ENCODE peak calls at places on chromosomes 4 and X, in eight cellular contexts. One of them, this sample, is unnamed.

GRCh38 chr4:139142097-139142496 is 34.9 kb downstream of the ELF2 start:
- DNase-seq in transverse colon: no peak
- DNase-seq in GM12891: no peak
- DNase-seq in HepG2: no peak
- DNase-seq in heart left ventricle: no peak
- DNase-seq in stomach: no peak
- DNase-seq in Peyer's patch: no peak
- DNase-seq in H54: no peak
- DNase-seq in this sample: no peak

GRCh38 chr4:151866266-151866918 is 105.6 kb upstream of the GATB start:
- DNase-seq in H54: no peak
- DNase-seq in GM12891: no peak
- DNase-seq in heart left ventricle: no peak
- DNase-seq in stomach: no peak
- DNase-seq in Peyer's patch: no peak
- DNase-seq in HepG2: no peak
- DNase-seq in transverse colon: no peak
- DNase-seq in this sample: peak; percentile 54

GRCh38 chrX:78111140-78111931 is 7.3 kb downstream of the PGK1 start:
- DNase-seq in stomach: no peak
- DNase-seq in Peyer's patch: no peak
- DNase-seq in H54: no peak
- DNase-seq in HepG2: peak; percentile 30
- DNase-seq in transverse colon: peak; percentile 16
- DNase-seq in heart left ventricle: no peak
- DNase-seq in GM12891: no peak
- DNase-seq in this sample: no peak

GRCh38 chr4:152431287-152431686 is 104.6 kb downstream of the FBXW7 start:
- DNase-seq in transverse colon: no peak
- DNase-seq in H54: no peak
- DNase-seq in GM12891: no peak
- DNase-seq in heart left ventricle: no peak
- DNase-seq in stomach: no peak
- DNase-seq in Peyer's patch: no peak
- DNase-seq in HepG2: peak; percentile 40
- DNase-seq in this sample: no peak

GRCh38 chrX:53018627-53019026 is 30.0 kb upstream of the GPR173 start:
- DNase-seq in H54: no peak
- DNase-seq in Peyer's patch: no peak
- DNase-seq in HepG2: peak; percentile 3
- DNase-seq in GM12891: no peak
- DNase-seq in heart left ventricle: no peak
- DNase-seq in stomach: no peak
- DNase-seq in transverse colon: no peak
- DNase-seq in this sample: no peak

GRCh38 chr4:26008737-26009136 is 94.7 kb downstream of the SMIM20 start:
- DNase-seq in Peyer's patch: no peak
- DNase-seq in transverse colon: no peak
- DNase-seq in HepG2: no peak
- DNase-seq in heart left ventricle: no peak
- DNase-seq in GM12891: no peak
- DNase-seq in H54: no peak
- DNase-seq in stomach: no peak
- DNase-seq in this sample: no peak

GRCh38 chr4:110815950-110816349 is 193.1 kb upstream of the PITX2 start:
- DNase-seq in stomach: no peak
- DNase-seq in GM12891: no peak
- DNase-seq in heart left ventricle: no peak
- DNase-seq in transverse colon: no peak
- DNase-seq in HepG2: no peak
- DNase-seq in Peyer's patch: no peak
- DNase-seq in H54: no peak
- DNase-seq in this sample: no peak

GRCh38 chr4:121706595-121707021 is 9.8 kb upstream of the ANXA5 start:
- DNase-seq in H54: no peak
- DNase-seq in transverse colon: no peak
- DNase-seq in heart left ventricle: no peak
- DNase-seq in GM12891: no peak
- DNase-seq in Peyer's patch: no peak
- DNase-seq in stomach: no peak
- DNase-seq in HepG2: no peak
- DNase-seq in this sample: peak; percentile 76

GRCh38 chr4:98110214-98110613 is 33.1 kb downstream of the STPG2 start:
- DNase-seq in heart left ventricle: no peak
- DNase-seq in H54: no peak
- DNase-seq in Peyer's patch: no peak
- DNase-seq in transverse colon: no peak
- DNase-seq in stomach: no peak
- DNase-seq in GM12891: no peak
- DNase-seq in HepG2: no peak
- DNase-seq in this sample: no peak

GRCh38 chr4:173330590-173330989 is 3.6 kb downstream of the HMGB2 start:
- DNase-seq in GM12891: no peak
- DNase-seq in H54: no peak
- DNase-seq in HepG2: no peak
- DNase-seq in Peyer's patch: no peak
- DNase-seq in transverse colon: no peak
- DNase-seq in heart left ventricle: no peak
- DNase-seq in stomach: no peak
- DNase-seq in this sample: no peak

GRCh38 chrX:71118032-71118984 is at the start of gene MED12:
- DNase-seq in GM12891: peak; percentile 68
- DNase-seq in HepG2: peak; percentile 47
- DNase-seq in Peyer's patch: peak; percentile 81
- DNase-seq in H54: peak; percentile 59
- DNase-seq in heart left ventricle: peak; percentile 88
- DNase-seq in transverse colon: peak; percentile 85
- DNase-seq in stomach: peak; percentile 80
- DNase-seq in this sample: peak; percentile 88

GRCh38 chr4:150578745-150579470 is 3.0 kb upstream of the MAB21L2 start:
- DNase-seq in GM12891: no peak
- DNase-seq in HepG2: no peak
- DNase-seq in H54: no peak
- DNase-seq in heart left ventricle: no peak
- DNase-seq in transverse colon: no peak
- DNase-seq in Peyer's patch: no peak
- DNase-seq in stomach: no peak
- DNase-seq in this sample: no peak

GRCh38 chrX:153374426-153374825 is 26.7 kb downstream of the PNMA6E start:
- DNase-seq in Peyer's patch: peak; percentile 6
- DNase-seq in stomach: no peak
- DNase-seq in GM12891: no peak
- DNase-seq in HepG2: no peak
- DNase-seq in H54: no peak
- DNase-seq in heart left ventricle: no peak
- DNase-seq in transverse colon: no peak
- DNase-seq in this sample: no peak

GRCh38 chr4:3811621-3812020 is 45.4 kb downstream of the ADRA2C start:
- DNase-seq in HepG2: no peak
- DNase-seq in heart left ventricle: no peak
- DNase-seq in stomach: no peak
- DNase-seq in Peyer's patch: no peak
- DNase-seq in H54: no peak
- DNase-seq in GM12891: no peak
- DNase-seq in transverse colon: no peak
- DNase-seq in this sample: no peak

GRCh38 chr4:3814026-3814570 is 47.9 kb downstream of the ADRA2C start:
- DNase-seq in heart left ventricle: no peak
- DNase-seq in HepG2: no peak
- DNase-seq in transverse colon: no peak
- DNase-seq in Peyer's patch: no peak
- DNase-seq in GM12891: no peak
- DNase-seq in stomach: no peak
- DNase-seq in H54: no peak
- DNase-seq in this sample: no peak

GRCh38 chr4:3810796-3811485 is 44.8 kb downstream of the ADRA2C start:
- DNase-seq in H54: no peak
- DNase-seq in GM12891: no peak
- DNase-seq in Peyer's patch: no peak
- DNase-seq in stomach: no peak
- DNase-seq in HepG2: no peak
- DNase-seq in transverse colon: no peak
- DNase-seq in heart left ventricle: no peak
- DNase-seq in this sample: no peak

GRCh38 chr4:3813151-3813905 is 47.1 kb downstream of the ADRA2C start:
- DNase-seq in HepG2: no peak
- DNase-seq in stomach: no peak
- DNase-seq in Peyer's patch: no peak
- DNase-seq in GM12891: no peak
- DNase-seq in transverse colon: no peak
- DNase-seq in H54: no peak
- DNase-seq in heart left ventricle: no peak
- DNase-seq in this sample: no peak

GRCh38 chr4:3812211-3812934 is 46.2 kb downstream of the ADRA2C start:
- DNase-seq in GM12891: no peak
- DNase-seq in heart left ventricle: no peak
- DNase-seq in Peyer's patch: no peak
- DNase-seq in HepG2: peak; percentile 57
- DNase-seq in transverse colon: no peak
- DNase-seq in stomach: no peak
- DNase-seq in H54: no peak
- DNase-seq in this sample: no peak
- TF ChIP-seq POLR2A in GM12891: no peak
- TF ChIP-seq POLR2A in heart left ventricle: no peak
- TF ChIP-seq POLR2A in Peyer's patch: no peak
- TF ChIP-seq POLR2A in HepG2: no peak
- TF ChIP-seq POLR2A in transverse colon: no peak
- TF ChIP-seq POLR2A in stomach: no peak
- TF ChIP-seq POLR2A in H54: no peak
- TF ChIP-seq POLR2A in this sample: no peak

DNA sequence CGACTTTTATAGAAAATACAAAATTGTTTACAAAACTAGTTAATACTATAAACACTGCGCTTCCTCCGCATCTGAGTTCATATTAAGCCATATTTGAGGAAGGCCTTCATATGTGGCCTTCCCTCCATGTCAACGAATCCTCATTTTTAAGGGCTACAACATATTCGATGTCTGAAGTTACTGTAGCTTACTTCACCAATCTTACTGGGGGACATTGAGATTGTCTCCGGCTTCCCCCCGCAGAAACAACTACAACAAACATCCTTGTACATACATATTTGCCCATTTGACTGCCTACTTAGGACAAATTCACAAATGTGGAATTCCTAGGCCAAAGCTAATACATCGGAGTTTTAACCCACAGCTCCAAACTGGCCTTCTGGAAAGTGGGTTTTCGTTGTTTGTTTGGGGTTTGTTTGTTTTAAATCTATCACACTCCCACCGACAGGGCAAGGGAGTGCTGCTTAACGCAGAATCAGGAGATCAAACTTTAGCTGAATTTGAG is 581 bp upstream of the FAM114A1 start:
- DNase-seq in Peyer's patch: no peak
- DNase-seq in stomach: no peak
- DNase-seq in GM12891: no peak
- DNase-seq in transverse colon: no peak
- DNase-seq in H54: no peak
- DNase-seq in heart left ventricle: no peak
- DNase-seq in HepG2: no peak
- DNase-seq in this sample: no peak
- TF ChIP-seq POLR2A in Peyer's patch: no peak
- TF ChIP-seq POLR2A in stomach: no peak
- TF ChIP-seq POLR2A in GM12891: no peak
- TF ChIP-seq POLR2A in transverse colon: no peak
- TF ChIP-seq POLR2A in H54: no peak
- TF ChIP-seq POLR2A in heart left ventricle: no peak
- TF ChIP-seq POLR2A in HepG2: no peak
- TF ChIP-seq POLR2A in this sample: no peak

GRCh38 chrX:47217852-47218279 is 615 bp upstream of the CDK16 start:
- DNase-seq in H54: peak; percentile 42
- DNase-seq in heart left ventricle: peak; percentile 99
- DNase-seq in HepG2: peak; percentile 94
- DNase-seq in transverse colon: peak; percentile 99
- DNase-seq in stomach: peak; percentile 98
- DNase-seq in Peyer's patch: peak; percentile 98
- DNase-seq in GM12891: peak; percentile 68
- DNase-seq in this sample: peak; percentile 97
- TF ChIP-seq POLR2A in H54: peak; percentile 46
- TF ChIP-seq POLR2A in heart left ventricle: peak; percentile 13
- TF ChIP-seq POLR2A in HepG2: no peak
- TF ChIP-seq POLR2A in transverse colon: no peak
- TF ChIP-seq POLR2A in stomach: no peak
- TF ChIP-seq POLR2A in Peyer's patch: peak; percentile 31
- TF ChIP-seq POLR2A in GM12891: no peak
- TF ChIP-seq POLR2A in this sample: no peak

DNA sequence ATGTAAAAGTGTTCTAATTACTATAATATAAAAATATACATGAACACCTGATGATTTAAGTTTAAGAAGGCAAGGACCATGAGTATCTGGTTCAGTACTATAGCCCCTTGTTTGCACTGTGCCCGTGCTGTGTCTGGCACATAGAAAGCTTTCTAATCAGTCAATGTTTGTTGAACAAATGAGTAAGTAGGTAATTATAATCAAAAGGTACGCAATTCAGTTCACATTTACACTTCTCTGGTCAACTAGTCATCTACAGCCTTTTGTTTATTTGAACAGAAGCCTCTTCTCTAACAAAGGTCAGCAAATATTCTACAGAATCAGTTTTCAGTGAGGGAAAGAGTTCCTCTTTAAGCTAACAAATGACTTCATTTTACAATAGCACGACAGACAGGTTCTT is 523.3 kb downstream of the SMARCA1 start:
- DNase-seq in heart left ventricle: no peak
- DNase-seq in HepG2: peak; percentile 3
- DNase-seq in transverse colon: no peak
- DNase-seq in GM12891: no peak
- DNase-seq in stomach: no peak
- DNase-seq in Peyer's patch: no peak
- DNase-seq in H54: no peak
- DNase-seq in this sample: no peak
- TF ChIP-seq POLR2A in heart left ventricle: no peak
- TF ChIP-seq POLR2A in HepG2: no peak
- TF ChIP-seq POLR2A in transverse colon: no peak
- TF ChIP-seq POLR2A in GM12891: no peak
- TF ChIP-seq POLR2A in stomach: no peak
- TF ChIP-seq POLR2A in Peyer's patch: no peak
- TF ChIP-seq POLR2A in H54: no peak
- TF ChIP-seq POLR2A in this sample: no peak